ENCODE peak calls at places on chromosomes 2 and 18, in nine cellular contexts. N, F, A, C, J, D, L, Z and B are unnamed samples.

GRCh38 chr18:61657066-61657732 is 235.6 kb downstream of the RNF152 start:
- DNase-seq in N (no peak), F (no peak), A (no peak), C (no peak), J (no peak), D (no peak), L (no peak), Z (no peak), B (no peak)

GRCh38 chr2:15177103-15177502 is 384.0 kb downstream of the NBAS start:
- DNase-seq in N (no peak), F (no peak), A (no peak), C (peak; percentile 85), J (no peak), D (no peak), L (peak; percentile 27), Z (no peak), B (no peak)

GRCh38 chr2:18558458-18558857 is 2.0 kb downstream of the RDH14 start:
- DNase-seq in N (no peak), F (no peak), A (no peak), C (no peak), J (no peak), D (no peak), L (no peak), Z (no peak), B (no peak)

GRCh38 chr2:105734762-105735538 is 9.8 kb upstream of the NCK2 start:
- DNase-seq in N (no peak), F (no peak), A (no peak), C (peak; percentile 67), J (no peak), D (no peak), L (no peak), Z (no peak), B (no peak)

GRCh38 chr2:125516496-125517109 is 1139.4 kb upstream of the GYPC start:
- DNase-seq in N (no peak), F (peak; percentile 54), A (no peak), C (no peak), J (no peak), D (peak; percentile 39), L (peak; percentile 18), Z (no peak), B (no peak)

GRCh38 chr2:120853294-120854013 is 117.8 kb downstream of the GLI2 start:
- DNase-seq in N (no peak), F (no peak), A (no peak), C (no peak), J (no peak), D (no peak), L (no peak), Z (no peak), B (no peak)

GRCh38 chr2:239825705-239825979 is 199.5 kb downstream of the NDUFA10 start:
- DNase-seq in N (no peak), F (no peak), A (no peak), C (no peak), J (no peak), D (no peak), L (no peak), Z (no peak), B (no peak)

GRCh38 chr2:126785236-126785635 is 113.5 kb upstream of the TEX51 start:
- DNase-seq in N (no peak), F (no peak), A (no peak), C (no peak), J (no peak), D (no peak), L (no peak), Z (no peak), B (no peak)

GRCh38 chr2:41706261-41706660 is 341.6 kb upstream of the PKDCC start:
- DNase-seq in N (no peak), F (peak; percentile 81), A (no peak), C (no peak), J (no peak), D (no peak), L (no peak), Z (no peak), B (no peak)

GRCh38 chr2:69625078-69625788 is 18.3 kb downstream of the AAK1 start:
- DNase-seq in N (no peak), F (peak; percentile 61), A (no peak), C (no peak), J (no peak), D (no peak), L (no peak), Z (no peak), B (no peak)

GRCh38 chr2:31524592-31524991 is 56.1 kb downstream of the SRD5A2 start:
- DNase-seq in N (no peak), F (no peak), A (no peak), C (no peak), J (no peak), D (no peak), L (no peak), Z (no peak), B (no peak)

GRCh38 chr2:99180755-99181647 is at the start of the genes MITD1 and MRPL30:
- DNase-seq in N (peak; percentile 92), F (peak; percentile 96), A (peak; percentile 92), C (peak; percentile 96), J (peak; percentile 91), D (peak; percentile 84), L (peak; percentile 97), Z (peak; percentile 93), B (peak; percentile 90)

GRCh38 chr2:177598321-177598922 is 205.8 kb downstream of the AGPS start:
- DNase-seq in N (no peak), F (peak; percentile 57), A (no peak), C (no peak), J (peak; percentile 50), D (peak; percentile 24), L (peak; percentile 49), Z (no peak), B (no peak)

GRCh38 chr18:41599529-41599928 is 355.5 kb upstream of the PIK3C3 start:
- DNase-seq in N (no peak), F (no peak), A (no peak), C (no peak), J (no peak), D (no peak), L (no peak), Z (no peak), B (no peak)

GRCh38 chr2:209911486-209911885 is 91.0 kb upstream of the RPE start:
- DNase-seq in N (no peak), F (peak; percentile 1), A (no peak), C (no peak), J (no peak), D (no peak), L (no peak), Z (no peak), B (no peak)

GRCh38 chr18:58195278-58195721 is 151.3 kb downstream of the NEDD4L start:
- DNase-seq in N (peak; percentile 61), F (no peak), A (peak; percentile 64), C (peak; percentile 73), J (no peak), D (no peak), L (no peak), Z (peak; percentile 18), B (peak; percentile 61)

GRCh38 chr2:134207589-134208209 is 46.2 kb upstream of the MGAT5 start:
- DNase-seq in N (peak; percentile 75), F (peak; percentile 74), A (peak; percentile 68), C (peak; percentile 43), J (no peak), D (peak; percentile 64), L (peak; percentile 58), Z (peak; percentile 4), B (no peak)

GRCh38 chr2:36663851-36664715 is 32.4 kb upstream of the VIT start:
- DNase-seq in N (peak; percentile 18), F (peak; percentile 81), A (no peak), C (peak; percentile 49), J (peak; percentile 69), D (peak; percentile 58), L (peak; percentile 88), Z (peak; percentile 12), B (no peak)